ENCODE peak calls at places on chromosomes 3 and 15, in seven cellular contexts. N is HL-60; Y is HFFc6; V is endothelial cell; C is CD8-positive, alpha-beta T cell; F is neural crest cell; P is pancreas. O is an unnamed sample.

GRCh38 chr15:86079491-86080266 is at the start of gene AGBL1:
- DNase-seq in N (no peak), Y (no peak), V (no peak), C (no peak), F (no peak), P (no peak), O (no peak)

GRCh38 chr15:77034620-77035467 is 36.1 kb downstream of the TSPAN3 start:
- DNase-seq in N (no peak), Y (no peak), V (peak; percentile 67), C (no peak), F (peak; percentile 47), P (peak; percentile 27), O (peak; percentile 22)

GRCh38 chr3:132544130-132544529 is 52.9 kb upstream of the ACKR4 start:
- DNase-seq in N (no peak), Y (no peak), V (no peak), C (no peak), F (no peak), P (no peak), O (no peak)

GRCh38 chr3:56251343-56251945 is 216.8 kb downstream of the ERC2 start:
- DNase-seq in N (no peak), Y (peak; percentile 51), V (peak; percentile 50), C (no peak), F (peak; percentile 58), P (peak; percentile 51), O (no peak)

GRCh38 chr3:128987701-128988100 is 6.2 kb downstream of the CFAP92 start:
- DNase-seq in N (no peak), Y (no peak), V (no peak), C (no peak), F (no peak), P (no peak), O (no peak)

GRCh38 chr15:66565731-66566130 is at the start of gene LCTL:
- DNase-seq in N (no peak), Y (peak; percentile 13), V (no peak), C (no peak), F (peak; percentile 53), P (no peak), O (no peak)

GRCh38 chr3:111769110-111769509 is 90.0 kb upstream of the PHLDB2 start:
- DNase-seq in N (no peak), Y (no peak), V (no peak), C (no peak), F (no peak), P (no peak), O (no peak)

GRCh38 chr3:30688776-30689175 is 82.4 kb downstream of the TGFBR2 start:
- DNase-seq in N (no peak), Y (peak; percentile 35), V (no peak), C (no peak), F (no peak), P (no peak), O (no peak)

GRCh38 chr3:52222319-52223221 is 2.9 kb downstream of the TLR9 start:
- DNase-seq in N (no peak), Y (no peak), V (no peak), C (no peak), F (no peak), P (no peak), O (no peak)

GRCh38 chr3:53570086-53570485 is 75.7 kb downstream of the CACNA1D start:
- DNase-seq in N (no peak), Y (no peak), V (no peak), C (no peak), F (no peak), P (no peak), O (no peak)

GRCh38 chr3:57184516-57184915 is 15.3 kb downstream of the HESX1 start:
- DNase-seq in N (no peak), Y (no peak), V (no peak), C (no peak), F (no peak), P (no peak), O (no peak)

GRCh38 chr3:194312743-194313281 is 38.3 kb downstream of the CPN2 start:
- DNase-seq in N (no peak), Y (no peak), V (no peak), C (no peak), F (no peak), P (peak; percentile 40), O (no peak)

GRCh38 chr3:36814776-36815175 is 50.4 kb upstream of the DCLK3 start:
- DNase-seq in N (no peak), Y (no peak), V (no peak), C (no peak), F (no peak), P (no peak), O (no peak)
- TF ChIP-seq CTCF in N (no peak), Y (peak; percentile 52), V (peak; percentile 44), C (no peak), F (peak; percentile 52), P (no peak), O (no peak)

GRCh38 chr15:81056276-81056675 is 55.6 kb downstream of the TLNRD1 start:
- DNase-seq in N (no peak), Y (no peak), V (no peak), C (no peak), F (no peak), P (no peak), O (no peak)

GRCh38 chr15:81052046-81052445 is 51.3 kb downstream of the TLNRD1 start:
- DNase-seq in N (no peak), Y (no peak), V (no peak), C (no peak), F (no peak), P (no peak), O (no peak)

GRCh38 chr15:81050806-81051205 is 50.1 kb downstream of the TLNRD1 start:
- DNase-seq in N (no peak), Y (no peak), V (no peak), C (no peak), F (no peak), P (no peak), O (no peak)

GRCh38 chr15:81053621-81054020 is 52.9 kb downstream of the TLNRD1 start:
- DNase-seq in N (no peak), Y (no peak), V (no peak), C (no peak), F (no peak), P (no peak), O (no peak)

DNA sequence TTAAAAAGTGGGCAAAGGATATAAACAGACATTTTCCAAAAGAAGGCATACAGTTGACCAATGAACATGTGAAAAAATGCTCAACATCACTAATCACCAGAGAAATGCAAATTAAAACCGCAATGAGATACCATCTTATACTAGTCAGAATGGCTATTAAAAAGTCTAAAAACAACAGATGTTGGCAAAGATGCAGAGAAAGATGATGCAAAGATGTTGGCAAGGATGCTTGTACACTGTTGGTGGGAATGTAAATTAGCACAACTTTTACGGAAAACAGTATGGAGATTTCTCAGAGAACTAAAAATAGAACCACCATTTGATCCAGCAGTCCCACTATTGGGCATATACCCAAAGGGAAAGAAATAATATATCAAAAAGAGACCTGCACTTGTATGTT is 53.5 kb downstream of the TLNRD1 start:
- DNase-seq in N (no peak), Y (peak; percentile 82), V (no peak), C (no peak), F (no peak), P (no peak), O (no peak)
- TF ChIP-seq CTCF in N (no peak), Y (no peak), V (no peak), C (no peak), F (no peak), P (no peak), O (no peak)

GRCh38 chr3:146465713-146466465 is 3.5 kb downstream of the PLSCR2 start:
- DNase-seq in N (no peak), Y (no peak), V (no peak), C (no peak), F (no peak), P (no peak), O (no peak)
- TF ChIP-seq CTCF in N (no peak), Y (no peak), V (no peak), C (no peak), F (no peak), P (no peak), O (no peak)

DNA sequence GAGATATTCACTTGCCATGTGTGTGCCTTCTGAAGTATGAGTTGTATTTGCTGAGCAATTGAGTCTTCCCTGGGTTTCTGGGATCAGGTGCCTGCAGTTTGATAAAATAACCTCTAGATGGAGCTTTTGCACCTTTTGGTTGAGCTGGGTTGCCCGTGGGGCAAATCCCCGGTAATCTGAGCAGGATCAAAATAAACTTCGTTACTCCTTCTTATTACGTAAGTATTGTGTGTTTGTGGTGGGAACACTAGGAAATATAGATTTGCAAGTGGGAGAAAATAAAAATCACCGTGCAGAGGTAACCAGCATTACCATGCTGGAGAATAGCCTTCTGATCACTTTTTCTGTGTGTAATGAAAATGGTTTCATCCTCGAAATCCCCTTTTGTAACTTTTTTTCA is 277.4 kb upstream of the NR2E3 start:
- DNase-seq in N (peak; percentile 6), Y (peak; percentile 22), V (peak; percentile 21), C (no peak), F (no peak), P (no peak), O (no peak)
- TF ChIP-seq CTCF in N (peak; percentile 43), Y (peak; percentile 85), V (peak; percentile 77), C (no peak), F (peak; percentile 73), P (no peak), O (no peak)

DNA sequence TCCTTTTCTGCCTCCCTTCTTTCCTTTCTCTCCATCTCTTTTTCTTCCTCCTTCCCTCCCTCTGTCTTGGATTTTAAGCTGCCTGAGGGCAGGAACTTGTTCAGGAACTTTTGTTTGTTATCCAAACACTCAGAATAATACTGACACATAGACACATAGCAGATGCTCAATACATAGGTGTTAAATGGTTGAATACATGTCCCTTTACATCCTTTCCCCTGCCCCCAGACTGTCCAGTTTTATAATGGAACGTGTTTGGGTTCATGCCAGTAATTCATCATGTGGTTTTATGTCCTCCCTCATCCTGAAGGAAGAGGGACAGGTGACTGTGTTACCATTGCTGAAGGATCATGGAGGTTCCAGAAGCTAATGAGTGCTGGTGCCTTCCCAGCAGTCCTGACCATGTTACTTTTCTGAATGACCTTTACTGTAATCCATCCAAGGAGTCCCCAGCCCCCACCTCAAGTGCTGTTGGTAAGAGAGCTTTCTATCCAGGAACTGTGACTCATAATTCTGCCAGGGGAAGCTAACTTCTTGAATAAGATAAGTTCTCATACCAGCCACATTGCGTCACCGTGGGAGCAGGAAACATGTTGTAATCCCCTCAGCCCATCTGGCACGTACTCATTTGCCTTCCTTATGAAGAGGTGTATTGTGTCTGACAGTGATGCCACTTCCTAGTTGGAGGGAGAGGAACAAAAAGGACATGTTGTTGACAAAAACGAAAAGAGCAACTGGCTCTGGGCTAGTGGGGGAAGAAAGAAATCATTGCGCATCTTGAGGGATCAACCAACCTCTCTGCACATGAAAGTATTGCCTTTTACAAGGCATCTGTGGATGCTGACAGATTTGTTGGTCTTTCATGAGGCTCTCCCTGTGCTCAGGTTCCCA is 52.4 kb downstream of the IL1RAP start:
- DNase-seq in N (peak; percentile 99), Y (peak; percentile 99), V (peak; percentile 32), C (no peak), F (no peak), P (peak; percentile 81), O (no peak)
- TF ChIP-seq CTCF in N (no peak), Y (no peak), V (no peak), C (no peak), F (no peak), P (no peak), O (no peak)

GRCh38 chr3:77236118-77236517 is 196.2 kb downstream of the ROBO2 start:
- DNase-seq in N (no peak), Y (no peak), V (no peak), C (no peak), F (no peak), P (no peak), O (no peak)
- TF ChIP-seq CTCF in N (no peak), Y (no peak), V (no peak), C (no peak), F (no peak), P (no peak), O (no peak)